ENCODE peak calls at places on chromosome 13, in five cellular contexts. X, A, I, E and U are unnamed samples.

GRCh38 chr13:40026174-40026585 is 370.7 kb downstream of the COG6 start:
- DNase-seq in X (no peak), A (no peak), I (peak), E (no peak), U (no peak)

GRCh38 chr13:79776538-79776937 is 295.6 kb downstream of the NDFIP2 start:
- DNase-seq in X (no peak), A (no peak), I (peak), E (no peak), U (no peak)

GRCh38 chr13:45975337-45975736 is 77.2 kb downstream of the ZC3H13 start:
- DNase-seq in X (no peak), A (no peak), I (no peak), E (no peak), U (no peak)

GRCh38 chr13:32216281-32216680 is 98.9 kb downstream of the ZAR1L start:
- DNase-seq in X (no peak), A (no peak), I (no peak), E (no peak), U (no peak)

GRCh38 chr13:33639158-33639557 is 178.8 kb upstream of the RFC3 start:
- DNase-seq in X (no peak), A (no peak), I (peak), E (peak), U (no peak)

GRCh38 chr13:100753391-100753790 is 78.8 kb upstream of the TMTC4 start:
- DNase-seq in X (no peak), A (no peak), I (no peak), E (no peak), U (no peak)

GRCh38 chr13:32585625-32586021 is 629 bp upstream of the PDS5B start:
- DNase-seq in X (no peak), A (peak), I (peak), E (no peak), U (no peak)

GRCh38 chr13:46278474-46278873 is 66.7 kb downstream of the LRRC63 start:
- DNase-seq in X (no peak), A (peak), I (no peak), E (no peak), U (no peak)

GRCh38 chr13:29791997-29792775 is 58.2 kb downstream of the UBL3 start:
- DNase-seq in X (no peak), A (no peak), I (peak), E (no peak), U (no peak)

GRCh38 chr13:25766576-25766975 is 285.2 kb downstream of the SHISA2 start:
- DNase-seq in X (no peak), A (no peak), I (no peak), E (no peak), U (no peak)

GRCh38 chr13:66410314-66410713 is 819.8 kb downstream of the PCDH9 start:
- DNase-seq in X (no peak), A (no peak), I (peak), E (no peak), U (no peak)

GRCh38 chr13:100464006-100464405 is 124.6 kb downstream of the GGACT start:
- DNase-seq in X (no peak), A (no peak), I (peak), E (peak), U (no peak)

GRCh38 chr13:80547885-80548284 is 207.0 kb upstream of the SPRY2 start:
- DNase-seq in X (no peak), A (no peak), I (no peak), E (peak), U (no peak)

GRCh38 chr13:64154514-64154913 is 2738.9 kb upstream of the PCDH20 start:
- DNase-seq in X (no peak), A (no peak), I (peak), E (peak), U (no peak)

GRCh38 chr13:39565036-39565949 is 37.7 kb downstream of the LHFPL6 start:
- DNase-seq in X (no peak), A (peak), I (peak), E (peak), U (no peak)

GRCh38 chr13:60583196-60583908 is 186.3 kb downstream of the TDRD3 start:
- DNase-seq in X (no peak), A (peak), I (peak), E (peak), U (no peak)

GRCh38 chr13:74288361-74288911 is 154.2 kb upstream of the KLF12 start:
- DNase-seq in X (no peak), A (peak), I (peak), E (no peak), U (no peak)

GRCh38 chr13:20810808-20811207 is 37.0 kb upstream of the EEF1AKMT1 start:
- DNase-seq in X (no peak), A (no peak), I (no peak), E (no peak), U (no peak)

GRCh38 chr13:45496942-45497341 is 32.2 kb downstream of the COG3 start:
- DNase-seq in X (no peak), A (no peak), I (no peak), E (no peak), U (no peak)

GRCh38 chr13:45778897-45779296 is 72.7 kb downstream of the SIAH3 start:
- DNase-seq in X (no peak), A (no peak), I (no peak), E (no peak), U (no peak)

GRCh38 chr13:95153647-95154405 is 147.4 kb downstream of the ABCC4 start:
- DNase-seq in X (no peak), A (no peak), I (peak), E (peak), U (no peak)

GRCh38 chr13:113195360-113195759 is 13.1 kb downstream of the PCID2 start:
- DNase-seq in X (no peak), A (no peak), I (no peak), E (no peak), U (no peak)

GRCh38 chr13:40595693-40596092 is 70.7 kb downstream of the FOXO1 start:
- DNase-seq in X (no peak), A (no peak), I (peak), E (peak), U (no peak)

GRCh38 chr13:40401911-40402776 is 264.3 kb downstream of the FOXO1 start:
- DNase-seq in X (peak), A (no peak), I (peak), E (peak), U (no peak)

GRCh38 chr13:89796196-89796595 is 1551.3 kb upstream of the MIR17HG start:
- DNase-seq in X (no peak), A (no peak), I (no peak), E (no peak), U (no peak)

GRCh38 chr13:74945637-74946036 is 536.3 kb downstream of the TBC1D4 start:
- DNase-seq in X (no peak), A (no peak), I (no peak), E (no peak), U (no peak)

GRCh38 chr13:74867460-74867859 is 614.5 kb downstream of the TBC1D4 start:
- DNase-seq in X (no peak), A (no peak), I (peak), E (peak), U (no peak)

GRCh38 chr13:40283666-40284065 is 382.8 kb downstream of the FOXO1 start:
- DNase-seq in X (no peak), A (no peak), I (no peak), E (no peak), U (no peak)

GRCh38 chr13:41652735-41653361 is 195.5 kb downstream of the RGCC start:
- DNase-seq in X (no peak), A (no peak), I (no peak), E (peak), U (no peak)

GRCh38 chr13:29858231-29858630 is 7.8 kb upstream of the UBL3 start:
- DNase-seq in X (no peak), A (no peak), I (no peak), E (no peak), U (no peak)

GRCh38 chr13:50319603-50320296 is 304.5 kb downstream of the KCNRG start:
- DNase-seq in X (no peak), A (no peak), I (peak), E (peak), U (no peak)

GRCh38 chr13:30743319-30744055 is 8.1 kb downstream of the ALOX5AP start:
- DNase-seq in X (no peak), A (no peak), I (peak), E (peak), U (no peak)

GRCh38 chr13:110644892-110645521 is 29.7 kb downstream of the NAXD start:
- DNase-seq in X (peak), A (peak), I (peak), E (peak), U (peak)

GRCh38 chr13:61029064-61029463 is 386.6 kb downstream of the PCDH20 start:
- DNase-seq in X (no peak), A (peak), I (no peak), E (no peak), U (no peak)

GRCh38 chr13:92390217-92390616 is 836.4 kb upstream of the GPC6 start:
- DNase-seq in X (no peak), A (no peak), I (peak), E (no peak), U (no peak)

GRCh38 chr13:73335938-73336337 is 277.1 kb downstream of the KLF5 start:
- DNase-seq in X (no peak), A (no peak), I (no peak), E (peak), U (no peak)

GRCh38 chr13:98228661-98229349 is 51.7 kb upstream of the RNF113B start:
- DNase-seq in X (no peak), A (no peak), I (peak), E (no peak), U (no peak)

GRCh38 chr13:113354831-113355610 is 8.9 kb downstream of the GRTP1 start:
- DNase-seq in X (peak), A (peak), I (no peak), E (no peak), U (no peak)